ENCODE peak calls at places on chromosomes 6 and 20, in nine cellular contexts. S is lower lobe of right lung, L is endodermal cell, H is epithelial cell of esophagus, I is choroid plexus epithelial cell, V is transverse colon, Q is stomach, T is heart left ventricle, U is fibroblast of pulmonary artery. M is an unnamed sample.
A peak's percentile ranks its signal among the peaks of the same experiment; 100 is the strongest.

GRCh38 chr20:5080384-5080877 is 39.3 kb downstream of the PCNA start:
- DNase-seq in L (no peak), H (no peak), I (peak; percentile 77), V (peak; percentile 42), Q (peak; percentile 46), T (peak; percentile 77), U (peak; percentile 72), S (peak; percentile 88), M (peak; percentile 89)

GRCh38 chr20:9363673-9364072 is 150.7 kb upstream of the LAMP5 start:
- DNase-seq in U (no peak), L (no peak), Q (no peak), V (no peak), T (no peak), S (no peak), I (no peak), H (peak; percentile 56), M (no peak)

GRCh38 chr6:89368107-89368506 is 15.6 kb upstream of the UBE2J1 start:
- DNase-seq in Q (peak; percentile 63), S (peak; percentile 53), L (peak; percentile 89), T (no peak), U (peak; percentile 75), I (peak; percentile 73), H (peak; percentile 60), V (peak; percentile 69), M (peak; percentile 34)

GRCh38 chr6:20687494-20687893 is 153.2 kb downstream of the CDKAL1 start:
- DNase-seq in H (no peak), V (no peak), U (no peak), S (no peak), I (no peak), L (no peak), Q (no peak), T (no peak), M (no peak)

GRCh38 chr6:135181333-135182119 is 418 bp downstream of the MYB start:
- DNase-seq in I (no peak), Q (no peak), L (no peak), U (no peak), V (peak; percentile 14), H (peak; percentile 24), S (no peak), T (peak; percentile 57), M (no peak)

GRCh38 chr6:46491789-46492547 is 719 bp upstream of the RCAN2 start:
- DNase-seq in U (peak; percentile 3), T (peak; percentile 77), Q (peak; percentile 50), H (peak; percentile 24), I (peak; percentile 25), L (peak; percentile 86), S (peak; percentile 50), V (peak; percentile 34), M (peak; percentile 25)

GRCh38 chr6:166167801-166168615 is at the start of gene TBXT:
- DNase-seq in S (no peak), U (no peak), I (no peak), L (peak; percentile 91), Q (no peak), T (no peak), H (peak; percentile 5), V (no peak), M (no peak)

GRCh38 chr6:161195418-161195817 is 78.4 kb downstream of the AGPAT4 start:
- DNase-seq in Q (no peak), S (no peak), H (peak; percentile 14), L (no peak), U (no peak), I (no peak), V (no peak), T (no peak), M (no peak)

GRCh38 chr6:112214749-112215269 is 39.6 kb downstream of the LAMA4 start:
- DNase-seq in H (no peak), V (no peak), S (no peak), I (peak; percentile 32), Q (no peak), L (no peak), T (no peak), U (peak; percentile 75), M (no peak)

GRCh38 chr20:35492352-35492751 is 37.0 kb downstream of the CEP250 start:
- DNase-seq in T (no peak), H (no peak), V (no peak), S (no peak), U (no peak), L (no peak), Q (no peak), I (no peak), M (no peak)

GRCh38 chr20:36213362-36213761 is 22.9 kb upstream of the AAR2 start:
- DNase-seq in U (no peak), H (no peak), V (no peak), L (no peak), T (no peak), I (no peak), S (no peak), Q (no peak), M (no peak)

GRCh38 chr20:8320306-8320705 is 188.2 kb downstream of the PLCB1 start:
- DNase-seq in V (no peak), I (no peak), Q (no peak), H (no peak), U (no peak), L (no peak), S (no peak), T (no peak), M (no peak)

GRCh38 chr20:59668926-59669325 is 64.6 kb downstream of the PHACTR3 start:
- DNase-seq in L (no peak), U (no peak), V (no peak), T (no peak), I (no peak), S (no peak), Q (no peak), H (no peak), M (no peak)

GRCh38 chr20:51869002-51869401 is 66.7 kb upstream of the SALL4 start:
- DNase-seq in Q (no peak), H (no peak), T (no peak), U (no peak), S (no peak), I (no peak), V (no peak), L (no peak), M (no peak)

GRCh38 chr6:30041221-30041620 is 19.8 kb upstream of the POLR1H start:
- DNase-seq in T (no peak), I (no peak), L (no peak), V (no peak), S (no peak), H (no peak), Q (no peak), U (no peak), M (no peak)

GRCh38 chr20:33821270-33821836 is 10.2 kb downstream of the CHMP4B start:
- DNase-seq in I (no peak), S (no peak), H (no peak), U (no peak), Q (no peak), V (no peak), T (no peak), L (no peak), M (no peak)

GRCh38 chr6:126172151-126172550 is 167.8 kb upstream of the CENPW start:
- DNase-seq in S (no peak), U (no peak), L (no peak), H (no peak), T (no peak), V (no peak), Q (no peak), I (no peak), M (no peak)

GRCh38 chr6:170124836-170125235 is 166.0 kb downstream of the DLL1 start:
- DNase-seq in V (no peak), L (peak; percentile 44), H (peak; percentile 89), T (no peak), I (no peak), U (no peak), Q (peak; percentile 71), S (no peak), M (no peak)

GRCh38 chr6:166640342-166641043 is 13.4 kb upstream of the RPS6KA2 start:
- DNase-seq in I (peak; percentile 51), L (peak; percentile 58), T (no peak), Q (peak; percentile 59), U (peak; percentile 35), H (peak; percentile 61), V (no peak), S (peak; percentile 67), M (no peak)

DNA sequence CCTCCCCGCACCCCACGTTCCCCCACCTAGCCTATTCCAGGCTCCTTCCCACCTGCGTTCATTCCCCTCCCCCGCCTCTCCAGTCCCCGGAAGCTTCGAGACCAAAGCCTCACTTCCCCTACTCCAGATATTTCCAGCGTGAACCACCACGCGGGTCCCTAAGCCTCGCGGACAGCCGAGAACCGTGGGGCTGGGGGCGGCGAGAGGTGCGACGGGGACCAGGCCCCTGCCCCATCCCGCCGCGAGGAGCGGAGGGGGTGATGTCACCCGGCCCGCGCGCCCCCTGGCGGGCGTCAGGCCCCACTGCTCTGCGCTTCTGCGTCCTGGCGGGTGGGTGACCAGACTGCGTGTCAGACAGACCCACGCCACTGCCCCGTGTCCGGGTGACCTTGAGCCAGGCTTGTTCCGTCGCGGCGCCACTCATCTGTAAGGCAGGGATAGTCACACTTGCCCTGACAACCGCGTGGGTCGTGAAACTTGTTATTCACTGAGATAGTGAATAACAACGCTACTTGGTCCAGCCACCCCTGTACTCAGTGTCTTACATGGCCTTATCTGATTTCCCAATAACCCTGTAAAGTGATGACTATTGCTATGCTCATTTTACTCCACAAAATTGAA is 9.0 kb upstream of the HSP90AB1 start:
- DNase-seq in H (peak; percentile 62), T (peak; percentile 91), V (peak; percentile 85), L (peak; percentile 90), S (peak; percentile 88), I (peak; percentile 62), Q (peak; percentile 79), U (peak; percentile 60), M (peak; percentile 56)
- H3K4me3 ChIP-seq in H (peak overlapping the region; percentile 63), T (peak overlapping the region; percentile 67), V (peak overlapping the region; percentile 36), L (peak overlapping the region; percentile 81), S (peak overlapping the region; percentile 66), I (peak overlapping the region; percentile 81), Q (peak overlapping the region; percentile 44), U (peak overlapping the region; percentile 66), M (peak overlapping the region; percentile 76)

DNA sequence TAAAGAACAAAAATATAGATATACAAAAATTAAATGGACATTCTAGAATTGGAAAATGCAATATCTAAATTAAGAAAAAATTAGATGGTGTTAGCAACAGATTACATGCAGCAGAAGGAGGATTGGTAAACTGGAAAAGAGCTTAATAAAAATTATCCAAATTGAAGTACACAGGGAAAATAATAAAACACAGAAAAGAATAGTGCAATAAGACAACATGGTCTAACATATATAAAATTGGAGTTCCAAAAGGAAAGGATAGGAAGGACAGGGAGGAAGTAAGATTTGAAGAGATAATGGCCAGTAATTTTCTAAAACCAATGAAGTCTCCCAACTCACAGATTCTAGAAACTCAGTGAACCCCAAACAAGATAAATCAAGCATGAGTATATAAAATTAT is 194.5 kb downstream of the TBX18 start:
- DNase-seq in V (no peak), I (no peak), Q (no peak), T (no peak), H (no peak), S (no peak), L (no peak), U (no peak), M (no peak)
- TF ChIP-seq CTCF in V (no peak), I (no peak), Q (no peak), T (no peak), H (no peak), S (no peak), L (no peak), U (no peak), M (no peak)

GRCh38 chr20:37914672-37915433 is 11.9 kb downstream of the VSTM2L start:
- DNase-seq in Q (no peak), T (no peak), I (peak; percentile 23), V (no peak), S (no peak), U (no peak), L (peak; percentile 92), H (no peak), M (no peak)
- H3K4me3 ChIP-seq in Q (peak overlapping the region; percentile 20), T (peak overlapping the region; percentile 43), I (peak overlapping the region; percentile 43), V (no peak overlapping the region), S (peak overlapping the region; percentile 41), U (no peak overlapping the region), L (no peak overlapping the region), H (no peak overlapping the region), M (no peak overlapping the region)

GRCh38 chr6:56549014-56549413 is 93.7 kb downstream of the DST start:
- DNase-seq in I (peak; percentile 47), U (peak; percentile 36), H (no peak), S (no peak), Q (no peak), T (no peak), L (no peak), V (no peak), M (no peak)
- TF ChIP-seq CTCF in I (no peak), U (peak; percentile 45), H (peak; percentile 27), S (peak; percentile 31), Q (peak; percentile 31), T (peak; percentile 28), L (no peak), V (peak; percentile 20), M (peak; percentile 58)